ENCODE peak calls at places on chromosome X, in five cellular contexts. K is CD8-positive, alpha-beta T cell; D is suprapubic skin; A is cardiac muscle cell; C is psoas muscle. E is an unnamed sample. For H3K9me3, the result is how much of the 10 kb centered on the place peaks cover.

GRCh38 chrX:121160987-121161386 is 113.6 kb downstream of the GLUD2 start:
- DNase-seq in K (no peak), D (no peak), A (peak), C (no peak), E (no peak)

GRCh38 chrX:54482839-54483593 is 13.0 kb downstream of the FGD1 start:
- DNase-seq in K (no peak), D (no peak), A (no peak), C (no peak), E (no peak)

GRCh38 chrX:115367956-115368355 is 78.4 kb downstream of the LUZP4 start:
- DNase-seq in K (no peak), D (no peak), A (no peak), C (no peak), E (no peak)

GRCh38 chrX:71170660-71171059 is 26.0 kb downstream of the NLGN3 start:
- DNase-seq in K (no peak), D (no peak), A (no peak), C (no peak), E (no peak)

GRCh38 chrX:130772313-130773140 is 130.5 kb downstream of the ENOX2 start:
- DNase-seq in K (no peak), D (no peak), A (peak), C (no peak), E (no peak)

GRCh38 chrX:118847676-118848075 is 24.1 kb downstream of the ZCCHC12 start:
- DNase-seq in K (no peak), D (no peak), A (peak), C (no peak), E (no peak)

GRCh38 chrX:40082447-40083119 is 15.2 kb downstream of the BCOR start:
- DNase-seq in K (no peak), D (no peak), A (peak), C (no peak), E (no peak)

GRCh38 chrX:25015486-25016360 is at the start of gene ARX:
- DNase-seq in K (no peak), D (no peak), A (peak), C (peak), E (no peak)

GRCh38 chrX:71978164-71978563 is 67.5 kb downstream of the NHSL2 start:
- DNase-seq in K (no peak), D (no peak), A (no peak), C (no peak), E (no peak)

GRCh38 chrX:70452143-70452733 is 7.6 kb downstream of the DLG3 start:
- DNase-seq in K (peak), D (no peak), A (peak), C (peak), E (no peak)

DNA sequence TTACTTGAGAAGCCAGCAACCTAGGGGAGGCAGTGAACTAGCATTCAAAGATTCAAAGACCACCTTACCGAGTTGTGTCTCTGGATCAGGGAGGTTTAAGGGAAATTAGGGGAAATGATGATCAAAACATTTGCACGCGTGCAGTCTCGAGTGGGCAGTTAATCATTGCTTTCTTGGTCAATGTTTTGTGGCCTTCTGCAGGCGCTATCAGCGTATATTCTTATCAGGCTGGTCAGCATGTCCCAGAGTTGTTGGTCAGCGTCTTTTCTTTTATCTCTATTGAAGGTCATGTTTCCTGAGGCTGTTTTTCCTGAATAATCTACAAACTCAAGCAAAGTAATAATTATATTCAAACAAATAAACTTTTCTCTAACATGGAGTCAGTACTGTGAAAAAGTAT is 84.0 kb upstream of the ZNF81 start:
- DNase-seq in K (no peak), D (no peak), A (no peak), C (no peak), E (no peak)
- H3K9me3 ChIP-seq in K (under half), D (under half), A (under half), C (under half), E (under half)

GRCh38 chrX:103674531-103675454 is 11.7 kb downstream of the MORF4L2 start:
- DNase-seq in K (no peak), D (no peak), A (no peak), C (no peak), E (no peak)
- TF ChIP-seq CTCF in K (no peak), D (no peak), A (no peak), C (no peak), E (no peak)

DNA sequence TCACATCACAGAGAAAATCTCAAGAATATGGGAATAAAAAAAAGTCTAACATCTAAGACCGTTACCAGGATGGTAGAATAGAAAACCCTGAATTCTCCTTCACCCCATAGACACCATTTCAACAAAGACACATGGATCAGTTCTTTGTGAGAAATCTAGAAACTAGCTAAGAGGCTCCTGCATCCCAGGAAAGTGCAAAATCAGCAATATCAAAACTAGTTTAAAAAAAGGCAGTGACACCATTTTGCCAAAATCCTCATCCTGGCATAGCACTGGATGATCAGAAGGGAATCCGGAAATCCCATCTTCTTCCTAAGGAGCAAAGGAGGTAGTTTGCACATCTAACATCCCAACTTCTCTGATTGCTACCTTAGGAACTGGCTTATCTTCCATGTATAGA is 88.9 kb upstream of the MAGEE2 start:
- DNase-seq in K (no peak), D (no peak), A (no peak), C (no peak), E (no peak)
- H3K9me3 ChIP-seq in K (under half), D (under half), A (under half), C (under half), E (under half)

GRCh38 chrX:30275498-30275897 is 28.6 kb downstream of the MAGEB1 start:
- DNase-seq in K (no peak), D (no peak), A (peak), C (no peak), E (no peak)
- TF ChIP-seq CTCF in K (no peak), D (no peak), A (peak), C (peak), E (no peak)

GRCh38 chrX:2187352-2188115 is 313.2 kb downstream of the DHRSX start:
- DNase-seq in K (no peak), D (no peak), A (no peak), C (no peak), E (no peak)

GRCh38 chrX:2188840-2189239 is 311.9 kb downstream of the DHRSX start:
- DNase-seq in K (no peak), D (no peak), A (no peak), C (no peak), E (no peak)

GRCh38 chrX:2188316-2188715 is 312.5 kb downstream of the DHRSX start:
- DNase-seq in K (no peak), D (no peak), A (no peak), C (no peak), E (no peak)

GRCh38 chrX:2193273-2193592 is 307.5 kb downstream of the DHRSX start:
- DNase-seq in K (no peak), D (no peak), A (no peak), C (no peak), E (no peak)

DNA sequence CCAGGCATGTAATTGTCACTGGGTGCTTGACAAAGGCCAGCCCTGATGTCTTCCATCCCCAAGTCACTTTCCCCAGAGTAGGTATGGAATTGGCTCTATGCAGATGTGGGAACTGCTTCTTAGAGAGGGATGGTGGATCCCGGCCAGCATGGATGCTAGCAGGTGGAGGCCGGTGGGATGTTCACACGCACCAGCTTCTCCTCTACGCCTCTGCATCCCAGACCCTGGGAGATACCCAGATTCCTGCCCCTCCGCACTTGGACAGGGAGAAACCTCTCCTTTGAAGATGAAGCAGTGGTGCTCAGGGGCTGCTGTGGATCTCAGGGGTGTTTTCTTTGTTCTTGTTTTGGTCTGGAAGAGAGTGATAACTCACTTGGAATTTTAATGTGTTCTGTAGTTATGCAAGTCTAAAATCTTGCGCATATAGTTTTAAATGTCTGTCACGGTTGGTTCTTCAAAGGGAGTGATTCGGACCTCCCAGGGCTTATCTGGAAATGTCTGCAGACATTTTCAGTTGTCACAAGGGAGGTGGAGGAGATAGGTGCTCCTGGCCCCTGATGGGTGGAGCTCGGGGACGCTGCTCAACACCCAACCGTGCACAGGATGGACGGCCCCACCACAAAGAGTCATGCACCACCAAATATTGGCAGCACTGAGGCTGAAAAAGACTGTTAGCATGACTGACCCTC is 308.0 kb downstream of the DHRSX start:
- DNase-seq in K (no peak), D (no peak), A (no peak), C (no peak), E (no peak)
- H3K9me3 ChIP-seq in K (under half), D (under half), A (under half), C (under half), E (under half)

GRCh38 chrX:43121637-43122036 is 343.7 kb upstream of the PPP1R2C start:
- DNase-seq in K (no peak), D (no peak), A (peak), C (no peak), E (no peak)
- TF ChIP-seq CTCF in K (no peak), D (no peak), A (no peak), C (no peak), E (no peak)

DNA sequence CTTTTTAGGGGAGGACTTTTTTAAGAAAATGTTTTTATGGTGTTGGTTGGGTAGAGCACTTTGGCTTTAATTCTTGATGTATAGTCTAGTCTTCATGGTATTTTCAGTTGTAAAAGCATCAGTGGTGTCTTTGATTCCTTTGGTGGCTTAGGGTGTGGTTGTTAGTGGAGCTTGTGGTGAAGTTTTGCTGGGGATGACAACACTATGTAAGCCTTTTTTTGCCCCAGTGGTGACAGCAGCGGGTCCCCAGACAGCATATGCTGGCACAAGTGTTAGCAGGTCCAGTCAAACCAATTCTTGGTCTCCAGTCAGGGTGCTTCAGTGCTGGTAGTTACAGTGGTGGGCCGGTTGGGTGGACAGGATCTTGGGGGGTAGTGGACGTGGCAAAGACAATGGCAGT is 52.0 kb downstream of the CHIC1 start:
- DNase-seq in K (no peak), D (no peak), A (no peak), C (no peak), E (no peak)
- H3K9me3 ChIP-seq in K (under half), D (under half), A (under half), C (under half), E (under half)

DNA sequence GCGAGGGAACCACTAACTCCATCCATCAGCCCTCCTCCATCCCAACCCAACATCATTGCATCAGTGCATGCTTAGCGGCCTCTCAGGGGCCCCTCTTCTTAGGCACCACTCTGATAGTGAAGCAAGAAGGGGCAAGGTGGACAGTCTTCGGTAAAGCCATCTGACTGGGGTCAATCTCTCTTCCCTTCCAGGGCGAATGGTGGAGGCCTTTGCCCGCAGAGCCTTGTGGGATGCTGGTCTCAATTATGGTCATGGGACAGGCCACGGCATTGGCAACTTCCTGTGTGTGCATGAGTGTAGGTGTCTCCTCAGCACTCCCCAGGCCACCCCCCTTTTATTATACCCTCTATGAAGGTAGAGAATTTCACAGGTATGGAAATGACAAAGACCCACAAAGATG is 18.8 kb upstream of the SASH3 start:
- DNase-seq in K (no peak), D (no peak), A (no peak), C (no peak), E (no peak)
- TF ChIP-seq CTCF in K (no peak), D (no peak), A (no peak), C (no peak), E (no peak)